ENCODE peak calls at places on chromosomes 12 and 14, in ten cellular contexts. X, D, Q, T, V, K, A, S, L and N are unnamed samples.
A peak's percentile ranks its signal among the peaks of the same experiment; 100 is the strongest.

GRCh38 chr12:2644678-2645405 is 149.9 kb upstream of the FKBP4 start:
- DNase-seq in A (peak; percentile 15), X (no peak), S (no peak), L (no peak), Q (no peak), K (no peak), T (no peak), D (no peak), V (no peak), N (peak; percentile 23)

GRCh38 chr12:69579029-69579428 is 6.2 kb upstream of the CCT2 start:
- DNase-seq in Q (no peak), S (no peak), X (no peak), L (no peak), D (no peak), A (no peak), K (no peak), V (no peak), T (no peak), N (no peak)

GRCh38 chr12:68451261-68452091 is 119.3 kb upstream of the MDM1 start:
- DNase-seq in S (peak; percentile 73), A (peak; percentile 58), D (no peak), K (peak; percentile 40), Q (peak; percentile 43), X (peak; percentile 62), V (no peak), T (peak; percentile 78), L (no peak), N (peak; percentile 29)

GRCh38 chr12:102462803-102463499 is 17.4 kb downstream of the IGF1 start:
- DNase-seq in X (no peak), D (no peak), A (no peak), S (peak; percentile 30), Q (no peak), L (no peak), V (no peak), T (peak; percentile 51), K (no peak), N (no peak)

GRCh38 chr12:106386836-106387555 is 29.4 kb downstream of the POLR3B start:
- DNase-seq in L (no peak), Q (no peak), S (peak; percentile 46), A (no peak), D (no peak), T (peak; percentile 37), X (no peak), V (no peak), K (no peak), N (no peak)

GRCh38 chr12:45518516-45519235 is 210.8 kb upstream of the ARID2 start:
- DNase-seq in Q (no peak), A (no peak), D (peak; percentile 21), K (no peak), X (no peak), T (no peak), S (no peak), L (no peak), V (no peak), N (peak; percentile 70)

GRCh38 chr12:51441583-51441982 is 17.0 kb downstream of the SLC4A8 start:
- DNase-seq in V (no peak), K (no peak), A (no peak), S (peak; percentile 90), T (peak; percentile 37), L (no peak), X (peak; percentile 61), D (no peak), Q (no peak), N (no peak)

GRCh38 chr14:100375273-100375962 is 52.3 kb downstream of the SLC25A47 start:
- DNase-seq in S (peak; percentile 98), L (no peak), D (peak; percentile 13), A (peak; percentile 80), X (peak; percentile 92), T (peak; percentile 98), Q (peak; percentile 84), V (peak; percentile 90), K (peak; percentile 91), N (peak; percentile 16)

GRCh38 chr12:107457536-107457935 is 228.1 kb upstream of the PWP1 start:
- DNase-seq in D (no peak), T (no peak), K (no peak), V (no peak), Q (no peak), L (no peak), X (no peak), S (no peak), A (no peak), N (no peak)

GRCh38 chr12:89414851-89415250 is 62.5 kb upstream of the DUSP6 start:
- DNase-seq in T (peak; percentile 53), V (no peak), Q (no peak), S (peak; percentile 59), X (no peak), K (no peak), A (no peak), L (no peak), D (no peak), N (no peak)

GRCh38 chr12:7937867-7938506 is 2.0 kb upstream of the SLC2A3 start:
- DNase-seq in L (no peak), X (peak; percentile 24), T (no peak), Q (no peak), S (peak; percentile 62), K (no peak), A (no peak), D (no peak), V (no peak), N (peak; percentile 32)